ENCODE peak calls at places on chromosome 2, in ten cellular contexts. U is psoas muscle; Y is adrenal gland; M is right atrium auricular region; O is astrocyte; H is body of pancreas; A is pancreas; N is bronchial epithelial cell; X is upper lobe of left lung; Z is CD8-positive, alpha-beta T cell. R is an unnamed sample.

GRCh38 chr2:82823892-82824291 is 1635.2 kb downstream of the SUCLG1 start:
- DNase-seq in U (no peak), Y (no peak), M (no peak), O (no peak), H (no peak), A (no peak), N (no peak), X (no peak), Z (no peak), R (no peak)

GRCh38 chr2:232229296-232229916 is 149.1 kb upstream of the ALPP start:
- DNase-seq in U (no peak), Y (no peak), M (no peak), O (peak; percentile 58), H (no peak), A (no peak), N (peak; percentile 58), X (no peak), Z (no peak), R (no peak)

GRCh38 chr2:11703700-11704099 is 33.7 kb upstream of the NTSR2 start:
- DNase-seq in U (no peak), Y (no peak), M (no peak), O (peak; percentile 39), H (no peak), A (no peak), N (peak; percentile 48), X (no peak), Z (no peak), R (no peak)

GRCh38 chr2:212242739-212243138 is 295.9 kb downstream of the ERBB4 start:
- DNase-seq in U (no peak), Y (no peak), M (no peak), O (no peak), H (no peak), A (no peak), N (no peak), X (no peak), Z (no peak), R (no peak)

GRCh38 chr2:134261398-134262131 is 7.7 kb downstream of the MGAT5 start:
- DNase-seq in U (no peak), Y (no peak), M (no peak), O (no peak), H (no peak), A (no peak), N (no peak), X (no peak), Z (no peak), R (no peak)

GRCh38 chr2:236498369-236498768 is 71.3 kb upstream of the ACKR3 start:
- DNase-seq in U (no peak), Y (no peak), M (no peak), O (peak; percentile 90), H (no peak), A (no peak), N (no peak), X (no peak), Z (no peak), R (no peak)

GRCh38 chr2:172340394-172340793 is 87.0 kb upstream of the ITGA6 start:
- DNase-seq in U (no peak), Y (no peak), M (no peak), O (no peak), H (no peak), A (no peak), N (no peak), X (no peak), Z (no peak), R (no peak)

GRCh38 chr2:101400516-101401315 is 13.4 kb upstream of the CREG2 start:
- DNase-seq in U (no peak), Y (no peak), M (no peak), O (no peak), H (no peak), A (no peak), N (no peak), X (no peak), Z (no peak), R (no peak)

GRCh38 chr2:232744963-232745362 is 31.4 kb downstream of the KCNJ13 start:
- DNase-seq in U (no peak), Y (no peak), M (no peak), O (no peak), H (no peak), A (no peak), N (no peak), X (no peak), Z (no peak), R (no peak)

GRCh38 chr2:199460808-199461454 is 3.2 kb upstream of the SATB2 start:
- DNase-seq in U (no peak), Y (no peak), M (no peak), O (no peak), H (no peak), A (no peak), N (no peak), X (no peak), Z (no peak), R (no peak)

GRCh38 chr2:65056990-65057375 is 767 bp downstream of the CEP68 start:
- DNase-seq in U (no peak), Y (no peak), M (no peak), O (no peak), H (no peak), A (no peak), N (no peak), X (no peak), Z (no peak), R (no peak)

GRCh38 chr2:238155051-238155760 is 3.6 kb upstream of the ERFE start:
- DNase-seq in U (peak; percentile 84), Y (no peak), M (peak; percentile 71), O (peak; percentile 65), H (no peak), A (no peak), N (no peak), X (no peak), Z (no peak), R (no peak)

GRCh38 chr2:38682008-38682575 is 16.2 kb downstream of the GALM start:
- DNase-seq in U (no peak), Y (no peak), M (no peak), O (no peak), H (no peak), A (no peak), N (no peak), X (no peak), Z (no peak), R (no peak)

GRCh38 chr2:191012845-191013616 is 940 bp downstream of the STAT1 start:
- DNase-seq in U (no peak), Y (no peak), M (no peak), O (peak; percentile 20), H (no peak), A (no peak), N (peak; percentile 54), X (no peak), Z (peak; percentile 27), R (no peak)

GRCh38 chr2:100588071-100588786 is 25.4 kb downstream of the PDCL3 start:
- DNase-seq in U (no peak), Y (no peak), M (no peak), O (peak; percentile 75), H (no peak), A (no peak), N (peak; percentile 63), X (no peak), Z (peak; percentile 34), R (peak; percentile 46)

GRCh38 chr2:210517169-210517693 is 39.2 kb upstream of the CPS1 start:
- DNase-seq in U (no peak), Y (no peak), M (no peak), O (no peak), H (no peak), A (no peak), N (no peak), X (no peak), Z (no peak), R (no peak)

GRCh38 chr2:210519594-210519993 is 36.8 kb upstream of the CPS1 start:
- DNase-seq in U (no peak), Y (no peak), M (no peak), O (no peak), H (no peak), A (no peak), N (no peak), X (no peak), Z (no peak), R (no peak)

GRCh38 chr2:210515911-210516310 is 39.4 kb upstream of the LANCL1 start:
- DNase-seq in U (no peak), Y (no peak), M (no peak), O (no peak), H (no peak), A (no peak), N (no peak), X (no peak), Z (no peak), R (no peak)
- H3K27me3 ChIP-seq in U (no peaks in the 10 kb centered on the region), Y (no peaks in the 10 kb centered on the region), M (no peaks in the 10 kb centered on the region), O (no peaks in the 10 kb centered on the region), H (no peaks in the 10 kb centered on the region), A (no peaks in the 10 kb centered on the region), N (no peaks in the 10 kb centered on the region), X (no peaks in the 10 kb centered on the region), Z (no peaks in the 10 kb centered on the region), R (no peaks in the 10 kb centered on the region)

GRCh38 chr2:67272195-67272594 is 124.9 kb upstream of the ETAA1 start:
- DNase-seq in U (no peak), Y (no peak), M (no peak), O (peak; percentile 31), H (no peak), A (no peak), N (peak; percentile 46), X (no peak), Z (no peak), R (no peak)

DNA sequence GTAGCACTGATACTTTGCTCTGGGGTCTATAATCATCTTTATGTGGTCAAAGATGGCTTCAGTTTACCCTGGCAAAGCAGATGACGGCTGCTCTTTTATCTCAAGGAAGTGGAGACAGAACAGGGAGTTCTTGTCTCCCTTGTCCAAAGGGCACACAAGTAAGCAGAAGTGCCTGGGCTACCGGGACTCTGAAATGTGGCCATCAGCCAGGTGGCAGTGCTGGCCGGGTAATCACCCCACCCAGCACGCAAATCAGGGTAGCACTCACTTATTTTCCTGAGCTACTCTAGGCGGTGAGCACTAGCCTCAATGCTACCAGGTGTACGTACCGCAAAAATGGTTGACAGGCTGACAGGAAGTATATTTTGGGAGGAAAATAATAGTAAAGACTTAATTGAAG is 119.7 kb upstream of the ETAA1 start:
- DNase-seq in U (no peak), Y (no peak), M (no peak), O (no peak), H (peak; percentile 23), A (peak; percentile 15), N (no peak), X (no peak), Z (no peak), R (no peak)
- TF ChIP-seq CTCF in U (no peak), Y (no peak), M (no peak), O (no peak), H (peak; percentile 23), A (no peak), N (no peak), X (no peak), Z (no peak), R (no peak)

DNA sequence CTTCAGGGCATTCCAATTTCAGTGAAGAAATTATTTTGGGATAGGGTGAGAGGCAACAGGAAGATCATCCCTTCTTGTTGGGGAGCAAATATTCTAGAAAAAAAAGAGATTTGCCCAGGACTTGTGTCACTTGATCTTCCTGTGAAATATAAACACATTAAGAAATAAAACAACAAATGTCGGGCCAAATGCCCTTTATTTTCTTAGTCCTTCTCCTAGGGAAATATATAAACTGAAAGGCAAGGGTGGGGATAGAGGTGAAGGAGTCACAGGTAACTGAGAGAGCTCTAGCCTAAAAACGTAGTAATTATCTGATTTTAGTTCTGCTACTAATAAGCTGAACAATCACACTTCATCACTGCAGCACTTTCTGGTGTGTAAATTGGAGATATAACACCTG is 104.6 kb upstream of the ACVR1C start:
- DNase-seq in U (no peak), Y (no peak), M (no peak), O (no peak), H (no peak), A (no peak), N (no peak), X (no peak), Z (no peak), R (no peak)
- H3K36me3 ChIP-seq in U (peaks cover 69% of the 10 kb centered on the region), Y (no peaks in the 10 kb centered on the region), M (peaks cover 46% of the 10 kb centered on the region), O (peaks cover 29% of the 10 kb centered on the region), H (peaks cover 8% of the 10 kb centered on the region), A (peaks cover 23% of the 10 kb centered on the region), N (peaks cover 6% of the 10 kb centered on the region), X (peaks cover 28% of the 10 kb centered on the region), Z (no peaks in the 10 kb centered on the region), R (no peaks in the 10 kb centered on the region)

GRCh38 chr2:54936766-54937165 is 113.5 kb downstream of the RTN4 start:
- DNase-seq in U (no peak), Y (peak; percentile 42), M (no peak), O (no peak), H (no peak), A (no peak), N (peak; percentile 5), X (no peak), Z (no peak), R (no peak)
- H3K27me3 ChIP-seq in U (no peaks in the 10 kb centered on the region), Y (no peaks in the 10 kb centered on the region), M (no peaks in the 10 kb centered on the region), O (peaks cover 2% of the 10 kb centered on the region), H (no peaks in the 10 kb centered on the region), A (no peaks in the 10 kb centered on the region), N (no peaks in the 10 kb centered on the region), X (no peaks in the 10 kb centered on the region), Z (no peaks in the 10 kb centered on the region), R (no peaks in the 10 kb centered on the region)

R was measured in GM06990.